ENCODE peak calls at places on chromosomes 11 and 22, in eight cellular contexts. N is fibroblast of lung, J is GM23248, B is astrocyte, O is GM23338, R is Karpas-422, S is K562, P is mammary epithelial cell. U is an unnamed sample.

GRCh38 chr11:17188675-17189074 is 19.1 kb downstream of the PIK3C2A start:
- DNase-seq in N (no peak), J (no peak), B (no peak), O (peak; percentile 61), R (no peak), S (no peak), P (no peak), U (no peak)

GRCh38 chr11:67522844-67523555 is at the start of gene CABP2:
- DNase-seq in N (no peak), J (no peak), B (no peak), O (no peak), R (no peak), S (no peak), P (no peak), U (no peak)

GRCh38 chr22:44168206-44168605 is 12.5 kb upstream of the PARVG start:
- DNase-seq in N (no peak), J (no peak), B (no peak), O (no peak), R (no peak), S (no peak), P (no peak), U (no peak)

GRCh38 chr11:19660076-19660475 is 52.6 kb upstream of the NAV2 start:
- DNase-seq in N (peak; percentile 81), J (peak; percentile 47), B (peak; percentile 69), O (no peak), R (no peak), S (peak; percentile 61), P (peak; percentile 98), U (peak; percentile 79)

GRCh38 chr11:1089738-1090599 is 15.3 kb downstream of the MUC2 start:
- DNase-seq in N (no peak), J (no peak), B (no peak), O (no peak), R (no peak), S (no peak), P (no peak), U (no peak)

GRCh38 chr22:30878516-30879365 is 89.8 kb downstream of the MORC2 start:
- DNase-seq in N (no peak), J (no peak), B (no peak), O (no peak), R (no peak), S (peak; percentile 65), P (no peak), U (no peak)

GRCh38 chr11:47992959-47993820 is 12.8 kb downstream of the PTPRJ start:
- DNase-seq in N (peak; percentile 87), J (peak; percentile 80), B (peak; percentile 81), O (no peak), R (peak; percentile 40), S (peak; percentile 90), P (no peak), U (peak; percentile 54)

GRCh38 chr11:9574806-9575530 is 1.5 kb downstream of the WEE1 start:
- DNase-seq in N (peak; percentile 85), J (peak; percentile 89), B (peak; percentile 79), O (peak; percentile 83), R (peak; percentile 84), S (peak; percentile 85), P (peak; percentile 86), U (peak; percentile 61)

GRCh38 chr22:30219049-30219448 is 27.5 kb downstream of the LIF start:
- DNase-seq in N (no peak), J (no peak), B (no peak), O (no peak), R (no peak), S (peak; percentile 75), P (no peak), U (no peak)

GRCh38 chr11:12026331-12027211 is 18.1 kb upstream of the DKK3 start:
- DNase-seq in N (no peak), J (no peak), B (no peak), O (no peak), R (no peak), S (no peak), P (no peak), U (no peak)

GRCh38 chr11:23875407-23875950 is 621.4 kb upstream of the LUZP2 start:
- DNase-seq in N (no peak), J (no peak), B (no peak), O (no peak), R (no peak), S (no peak), P (no peak), U (no peak)

GRCh38 chr11:30143098-30143705 is 87.6 kb upstream of the FSHB start:
- DNase-seq in N (peak; percentile 4), J (peak; percentile 41), B (no peak), O (peak; percentile 80), R (peak; percentile 81), S (peak; percentile 28), P (peak; percentile 17), U (peak; percentile 1)

GRCh38 chr11:96197221-96197620 is 145.8 kb downstream of the MAML2 start:
- DNase-seq in N (peak; percentile 54), J (peak; percentile 26), B (peak; percentile 39), O (no peak), R (no peak), S (no peak), P (no peak), U (no peak)

GRCh38 chr11:57647960-57648776 is 1.5 kb downstream of the YPEL4 start:
- DNase-seq in N (no peak), J (peak; percentile 60), B (no peak), O (peak; percentile 35), R (no peak), S (peak; percentile 92), P (no peak), U (no peak)

GRCh38 chr11:85590848-85591483 is 36.2 kb downstream of the DLG2 start:
- DNase-seq in N (peak; percentile 40), J (peak; percentile 63), B (peak; percentile 33), O (peak; percentile 72), R (peak; percentile 84), S (peak; percentile 6), P (peak; percentile 32), U (no peak)

GRCh38 chr11:128288368-128288767 is 299.0 kb downstream of the ETS1 start:
- DNase-seq in N (no peak), J (peak; percentile 44), B (no peak), O (no peak), R (no peak), S (no peak), P (no peak), U (no peak)

GRCh38 chr11:86230921-86231320 is 13.6 kb upstream of the EED start:
- DNase-seq in N (no peak), J (peak; percentile 79), B (no peak), O (no peak), R (no peak), S (no peak), P (peak; percentile 55), U (no peak)

GRCh38 chr11:124894606-124895430 is 2.8 kb downstream of the ROBO4 start:
- DNase-seq in N (no peak), J (no peak), B (no peak), O (no peak), R (no peak), S (no peak), P (no peak), U (no peak)

GRCh38 chr11:2630679-2631078 is 69.1 kb downstream of the KCNQ1OT1 start:
- DNase-seq in N (no peak), J (no peak), B (no peak), O (no peak), R (no peak), S (no peak), P (no peak), U (no peak)

GRCh38 chr11:2631161-2631560 is 68.6 kb downstream of the KCNQ1OT1 start:
- DNase-seq in N (no peak), J (no peak), B (no peak), O (no peak), R (no peak), S (no peak), P (no peak), U (no peak)

GRCh38 chr11:2621919-2622318 is 77.9 kb downstream of the KCNQ1OT1 start:
- DNase-seq in N (no peak), J (no peak), B (no peak), O (no peak), R (no peak), S (no peak), P (no peak), U (no peak)

DNA sequence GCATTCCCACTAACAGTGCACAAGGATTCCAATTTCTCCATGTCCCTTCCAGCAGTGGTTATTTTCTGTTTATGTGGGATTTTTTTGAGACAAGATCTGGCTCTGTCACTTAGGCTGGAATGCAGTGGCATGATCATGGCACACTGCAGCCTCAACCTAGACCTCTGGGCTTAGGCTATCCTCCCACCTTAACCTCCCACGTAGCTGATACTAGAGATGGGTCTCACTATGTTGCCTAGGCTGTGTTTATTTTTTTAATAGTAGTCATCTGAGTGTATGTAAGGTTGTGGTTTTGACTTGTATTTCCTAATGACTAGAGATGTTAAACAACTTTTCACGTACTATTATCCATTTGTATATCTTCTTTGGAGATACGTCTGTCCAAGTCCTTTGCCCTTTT is 74.6 kb downstream of the KCNQ1OT1 start:
- DNase-seq in N (no peak), J (no peak), B (no peak), O (no peak), R (no peak), S (no peak), P (no peak), U (no peak)
- H3K27me3 ChIP-seq in N (no peaks in the 10 kb centered on the region), J (no peaks in the 10 kb centered on the region), B (peaks cover 2% of the 10 kb centered on the region), O (peaks cover 100% of the 10 kb centered on the region), R (peaks cover 3% of the 10 kb centered on the region), S (no peaks in the 10 kb centered on the region), P (no peaks in the 10 kb centered on the region), U (no peaks in the 10 kb centered on the region)

GRCh38 chr22:49657974-49658550 is 169.6 kb downstream of the BRD1 start:
- DNase-seq in N (no peak), J (no peak), B (no peak), O (no peak), R (no peak), S (no peak), P (no peak), U (no peak)
- H3K4me2 ChIP-seq in N (no peak overlapping the region), J (no peak overlapping the region), B (no peak overlapping the region), O (no peak overlapping the region), R (no peak overlapping the region), S (peak overlapping the region; percentile 43), P (no peak overlapping the region), U (no peak overlapping the region)

DNA sequence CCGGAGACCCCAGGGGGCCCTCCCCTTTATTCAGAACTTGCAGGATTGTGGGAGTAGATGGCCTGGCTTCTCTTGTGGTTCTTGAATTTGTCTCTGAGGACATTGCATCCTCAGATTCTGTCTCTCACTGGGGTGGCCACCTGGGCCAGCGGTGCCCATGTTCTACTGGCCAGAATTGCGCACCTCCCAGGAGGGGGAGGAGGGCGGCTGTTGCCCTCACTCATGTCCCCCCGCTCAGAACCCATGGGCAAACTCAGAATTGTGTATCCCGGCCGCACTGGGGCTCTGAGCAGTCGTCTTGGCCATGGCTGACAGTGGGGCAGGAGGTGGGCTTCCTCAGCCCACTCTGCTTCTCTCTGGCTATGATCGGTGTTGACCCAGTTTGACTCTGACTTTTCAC is 99.0 kb downstream of the TBC1D22A start:
- DNase-seq in N (no peak), J (no peak), B (no peak), O (no peak), R (no peak), S (no peak), P (no peak), U (no peak)
- H3K79me2 ChIP-seq in N (no peaks in the 10 kb centered on the region), J (peaks cover 41% of the 10 kb centered on the region), B (peaks cover 11% of the 10 kb centered on the region), O (peaks cover 7% of the 10 kb centered on the region), R (peaks cover 81% of the 10 kb centered on the region), S (no peaks in the 10 kb centered on the region), P (peaks cover 32% of the 10 kb centered on the region), U (peaks cover 11% of the 10 kb centered on the region)

DNA sequence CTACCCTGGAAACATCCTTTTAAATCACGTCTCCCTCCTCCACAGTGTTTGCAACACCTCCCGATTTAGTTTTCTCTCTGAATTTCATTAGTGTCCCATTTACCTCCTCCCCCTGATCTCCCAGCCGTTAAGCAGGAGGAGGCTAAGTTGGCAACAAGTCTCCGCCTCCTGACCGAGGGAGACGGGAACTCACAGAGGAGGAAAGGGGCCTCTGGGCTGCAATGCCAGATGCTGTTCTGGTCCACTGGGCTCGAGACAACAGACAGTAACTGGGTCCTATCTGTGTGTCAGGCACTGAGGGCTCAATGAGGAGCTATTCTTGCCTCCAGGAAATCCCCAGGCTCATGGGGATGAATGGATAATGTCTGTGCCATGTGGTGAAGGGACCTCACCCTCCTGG is 228.1 kb downstream of the TENM4 start:
- DNase-seq in N (no peak), J (no peak), B (no peak), O (peak; percentile 10), R (no peak), S (no peak), P (no peak), U (no peak)
- H3K27me3 ChIP-seq in N (no peaks in the 10 kb centered on the region), J (no peaks in the 10 kb centered on the region), B (no peaks in the 10 kb centered on the region), O (no peaks in the 10 kb centered on the region), R (no peaks in the 10 kb centered on the region), S (no peaks in the 10 kb centered on the region), P (no peaks in the 10 kb centered on the region), U (peaks cover 76% of the 10 kb centered on the region)